ENCODE peak calls at places on chromosomes 2 and 18, in ten cellular contexts. One of them, this sample, is unnamed.
A peak's percentile ranks its signal among the peaks of the same experiment; 100 is the strongest.

GRCh38 chr18:26617151-26617554 is 68.8 kb upstream of the KCTD1 start:
- DNase-seq in endothelial cell: no peak
- DNase-seq in activated CD4-positive, alpha-beta T cell treated with anti-CD3 and anti-CD28 coated beads, Interleukin-2, amount 10 ng/mL, durations not matched to agents 7 days and 5 days: no peak
- DNase-seq in NCI-H2081: no peak
- DNase-seq in occipital lobe: no peak
- DNase-seq in NCI-H345: no peak
- DNase-seq in GM19239: no peak
- DNase-seq in posterior cingulate gyrus: no peak
- DNase-seq in stimulated activated CD4-positive, alpha-beta T cell treated with anti-CD3 and anti-CD28 coated beads, Interleukin-1b, Interleukin-23, amount 100 ng/mL, for 48 hours: no peak
- DNase-seq in LoVo: peak; percentile 8
- DNase-seq in this sample: no peak

GRCh38 chr2:44120428-44120827 is 48.2 kb upstream of the PPM1B start:
- DNase-seq in activated CD4-positive, alpha-beta T cell treated with anti-CD3 and anti-CD28 coated beads, Interleukin-2, amount 10 ng/mL, durations not matched to agents 7 days and 5 days: peak; percentile 11
- DNase-seq in GM19239: no peak
- DNase-seq in LoVo: peak; percentile 18
- DNase-seq in stimulated activated CD4-positive, alpha-beta T cell treated with anti-CD3 and anti-CD28 coated beads, Interleukin-1b, Interleukin-23, amount 100 ng/mL, for 48 hours: peak; percentile 37
- DNase-seq in NCI-H345: no peak
- DNase-seq in NCI-H2081: no peak
- DNase-seq in posterior cingulate gyrus: no peak
- DNase-seq in endothelial cell: no peak
- DNase-seq in occipital lobe: no peak
- DNase-seq in this sample: no peak

GRCh38 chr2:46460991-46461715 is 18.2 kb upstream of the TMEM247 start:
- DNase-seq in LoVo: peak; percentile 59
- DNase-seq in stimulated activated CD4-positive, alpha-beta T cell treated with anti-CD3 and anti-CD28 coated beads, Interleukin-1b, Interleukin-23, amount 100 ng/mL, for 48 hours: peak; percentile 70
- DNase-seq in posterior cingulate gyrus: peak; percentile 94
- DNase-seq in occipital lobe: peak; percentile 48
- DNase-seq in GM19239: peak; percentile 48
- DNase-seq in activated CD4-positive, alpha-beta T cell treated with anti-CD3 and anti-CD28 coated beads, Interleukin-2, amount 10 ng/mL, durations not matched to agents 7 days and 5 days: peak; percentile 73
- DNase-seq in NCI-H345: peak; percentile 40
- DNase-seq in NCI-H2081: peak; percentile 52
- DNase-seq in endothelial cell: peak; percentile 92
- DNase-seq in this sample: peak; percentile 74

GRCh38 chr18:9653390-9653789 is 39.0 kb upstream of the PPP4R1 start:
- DNase-seq in NCI-H2081: no peak
- DNase-seq in activated CD4-positive, alpha-beta T cell treated with anti-CD3 and anti-CD28 coated beads, Interleukin-2, amount 10 ng/mL, durations not matched to agents 7 days and 5 days: no peak
- DNase-seq in NCI-H345: no peak
- DNase-seq in LoVo: no peak
- DNase-seq in posterior cingulate gyrus: no peak
- DNase-seq in occipital lobe: peak; percentile 24
- DNase-seq in stimulated activated CD4-positive, alpha-beta T cell treated with anti-CD3 and anti-CD28 coated beads, Interleukin-1b, Interleukin-23, amount 100 ng/mL, for 48 hours: no peak
- DNase-seq in endothelial cell: no peak
- DNase-seq in GM19239: no peak
- DNase-seq in this sample: no peak

GRCh38 chr18:79882522-79883241 is 68.8 kb downstream of the SLC66A2 start:
- DNase-seq in endothelial cell: no peak
- DNase-seq in occipital lobe: no peak
- DNase-seq in activated CD4-positive, alpha-beta T cell treated with anti-CD3 and anti-CD28 coated beads, Interleukin-2, amount 10 ng/mL, durations not matched to agents 7 days and 5 days: no peak
- DNase-seq in stimulated activated CD4-positive, alpha-beta T cell treated with anti-CD3 and anti-CD28 coated beads, Interleukin-1b, Interleukin-23, amount 100 ng/mL, for 48 hours: no peak
- DNase-seq in NCI-H2081: no peak
- DNase-seq in posterior cingulate gyrus: peak; percentile 66
- DNase-seq in NCI-H345: no peak
- DNase-seq in LoVo: no peak
- DNase-seq in GM19239: no peak
- DNase-seq in this sample: no peak

GRCh38 chr2:143684731-143685364 is 555.6 kb downstream of the ARHGAP15 start:
- DNase-seq in LoVo: no peak
- DNase-seq in stimulated activated CD4-positive, alpha-beta T cell treated with anti-CD3 and anti-CD28 coated beads, Interleukin-1b, Interleukin-23, amount 100 ng/mL, for 48 hours: no peak
- DNase-seq in NCI-H2081: no peak
- DNase-seq in posterior cingulate gyrus: no peak
- DNase-seq in endothelial cell: no peak
- DNase-seq in occipital lobe: no peak
- DNase-seq in NCI-H345: no peak
- DNase-seq in GM19239: no peak
- DNase-seq in activated CD4-positive, alpha-beta T cell treated with anti-CD3 and anti-CD28 coated beads, Interleukin-2, amount 10 ng/mL, durations not matched to agents 7 days and 5 days: no peak
- DNase-seq in this sample: no peak

GRCh38 chr2:156532989-156533388 is 96.8 kb downstream of the GPD2 start:
- DNase-seq in activated CD4-positive, alpha-beta T cell treated with anti-CD3 and anti-CD28 coated beads, Interleukin-2, amount 10 ng/mL, durations not matched to agents 7 days and 5 days: no peak
- DNase-seq in GM19239: no peak
- DNase-seq in LoVo: no peak
- DNase-seq in stimulated activated CD4-positive, alpha-beta T cell treated with anti-CD3 and anti-CD28 coated beads, Interleukin-1b, Interleukin-23, amount 100 ng/mL, for 48 hours: no peak
- DNase-seq in posterior cingulate gyrus: no peak
- DNase-seq in NCI-H2081: no peak
- DNase-seq in occipital lobe: no peak
- DNase-seq in NCI-H345: no peak
- DNase-seq in endothelial cell: no peak
- DNase-seq in this sample: no peak

GRCh38 chr2:159769147-159769546 is 28.9 kb downstream of the CD302 start:
- DNase-seq in activated CD4-positive, alpha-beta T cell treated with anti-CD3 and anti-CD28 coated beads, Interleukin-2, amount 10 ng/mL, durations not matched to agents 7 days and 5 days: no peak
- DNase-seq in stimulated activated CD4-positive, alpha-beta T cell treated with anti-CD3 and anti-CD28 coated beads, Interleukin-1b, Interleukin-23, amount 100 ng/mL, for 48 hours: no peak
- DNase-seq in occipital lobe: no peak
- DNase-seq in NCI-H2081: no peak
- DNase-seq in LoVo: no peak
- DNase-seq in GM19239: no peak
- DNase-seq in posterior cingulate gyrus: no peak
- DNase-seq in endothelial cell: no peak
- DNase-seq in NCI-H345: no peak
- DNase-seq in this sample: no peak

GRCh38 chr2:9768388-9768787 is 74.9 kb upstream of the TAF1B start:
- DNase-seq in LoVo: no peak
- DNase-seq in endothelial cell: peak; percentile 67
- DNase-seq in NCI-H2081: no peak
- DNase-seq in occipital lobe: no peak
- DNase-seq in NCI-H345: no peak
- DNase-seq in activated CD4-positive, alpha-beta T cell treated with anti-CD3 and anti-CD28 coated beads, Interleukin-2, amount 10 ng/mL, durations not matched to agents 7 days and 5 days: no peak
- DNase-seq in GM19239: no peak
- DNase-seq in posterior cingulate gyrus: no peak
- DNase-seq in stimulated activated CD4-positive, alpha-beta T cell treated with anti-CD3 and anti-CD28 coated beads, Interleukin-1b, Interleukin-23, amount 100 ng/mL, for 48 hours: no peak
- DNase-seq in this sample: peak; percentile 51

GRCh38 chr2:10497797-10498251 is 49.7 kb upstream of the ODC1 start:
- DNase-seq in endothelial cell: no peak
- DNase-seq in stimulated activated CD4-positive, alpha-beta T cell treated with anti-CD3 and anti-CD28 coated beads, Interleukin-1b, Interleukin-23, amount 100 ng/mL, for 48 hours: peak; percentile 63
- DNase-seq in NCI-H345: no peak
- DNase-seq in LoVo: peak; percentile 89
- DNase-seq in activated CD4-positive, alpha-beta T cell treated with anti-CD3 and anti-CD28 coated beads, Interleukin-2, amount 10 ng/mL, durations not matched to agents 7 days and 5 days: peak; percentile 29
- DNase-seq in NCI-H2081: no peak
- DNase-seq in occipital lobe: peak; percentile 62
- DNase-seq in posterior cingulate gyrus: peak; percentile 95
- DNase-seq in GM19239: no peak
- DNase-seq in this sample: no peak